ENCODE peak calls at places on chromosomes 7 and 10, in ten cellular contexts. G is astrocyte of the cerebellum, O is dorsolateral prefrontal cortex, C is fibroblast of mammary gland, N is breast epithelium, F is endothelial cell of umbilical vein, K is choroid plexus epithelial cell, W is tibial artery, J is fibroblast of lung, L is GM12865. M is an unnamed sample.

GRCh38 chr10:129643266-129643665 is 176.2 kb downstream of the MGMT start:
- DNase-seq in J (no peak), W (no peak), N (no peak), G (no peak), F (no peak), C (no peak), L (no peak), O (no peak), K (no peak), M (no peak)

GRCh38 chr10:63522129-63522687 is 1.0 kb downstream of the REEP3 start:
- DNase-seq in J (peak), N (no peak), G (no peak), F (peak), O (no peak), W (no peak), C (peak), K (no peak), L (peak), M (no peak)

GRCh38 chr10:110642980-110643655 is 1.0 kb upstream of the RBM20 start:
- DNase-seq in G (no peak), W (no peak), F (no peak), N (no peak), O (no peak), J (no peak), K (no peak), L (no peak), C (no peak), M (no peak)

GRCh38 chr10:91284486-91285090 is 64.1 kb downstream of the PCGF5 start:
- DNase-seq in C (no peak), L (no peak), J (peak), G (no peak), W (no peak), K (no peak), F (no peak), O (no peak), N (no peak), M (no peak)

GRCh38 chr10:129951251-129951808 is 12.7 kb downstream of the EBF3 start:
- DNase-seq in O (no peak), K (no peak), G (no peak), C (no peak), J (no peak), F (no peak), N (no peak), L (no peak), W (no peak), M (no peak)

GRCh38 chr10:6091630-6092029 is 2.8 kb downstream of the RBM17 start:
- DNase-seq in C (no peak), L (peak), O (no peak), N (no peak), K (no peak), W (no peak), G (peak), F (peak), J (no peak), M (no peak)

GRCh38 chr10:26311383-26311940 is 94.9 kb downstream of the GAD2 start:
- DNase-seq in O (no peak), G (no peak), J (no peak), W (no peak), F (no peak), L (no peak), C (no peak), K (no peak), N (no peak), M (no peak)

GRCh38 chr10:118950190-118950658 is 79.3 kb upstream of the NANOS1 start:
- DNase-seq in K (peak), N (no peak), J (no peak), O (no peak), L (no peak), C (peak), F (peak), W (no peak), G (no peak), M (no peak)

GRCh38 chr10:107025676-107026075 is 138.8 kb downstream of the SORCS1 start:
- DNase-seq in N (no peak), L (no peak), W (no peak), G (no peak), F (no peak), O (no peak), J (no peak), C (no peak), K (no peak), M (no peak)

GRCh38 chr7:130758429-130759056 is 24.5 kb upstream of the KLF14 start:
- DNase-seq in C (peak), N (no peak), J (peak), O (no peak), G (peak), F (peak), W (no peak), L (peak), K (peak), M (peak)

GRCh38 chr10:84493951-84494848 is 165.8 kb downstream of the CCSER2 start:
- DNase-seq in G (no peak), O (no peak), C (peak), L (no peak), F (peak), N (no peak), J (peak), K (peak), W (no peak), M (no peak)

GRCh38 chr7:2800220-2800922 is 43.7 kb downstream of the GNA12 start:
- DNase-seq in K (no peak), G (no peak), N (no peak), O (no peak), C (no peak), F (no peak), J (no peak), W (no peak), L (no peak), M (no peak)

GRCh38 chr10:6215683-6216484 is 13.2 kb downstream of the PFKFB3 start:
- DNase-seq in O (no peak), J (no peak), F (no peak), C (no peak), G (no peak), W (no peak), N (no peak), L (no peak), K (no peak), M (no peak)

GRCh38 chr10:123135415-123136141 is at the start of gene HMX3:
- DNase-seq in F (no peak), K (no peak), N (no peak), O (no peak), J (peak), L (peak), G (no peak), W (no peak), C (peak), M (no peak)

GRCh38 chr10:80632742-80633141 is 95.0 kb downstream of the SH2D4B start:
- DNase-seq in G (no peak), L (no peak), J (no peak), F (no peak), K (no peak), N (no peak), C (no peak), O (no peak), W (no peak), M (no peak)

GRCh38 chr10:93073539-93074136 is at the start of gene CYP26A1:
- DNase-seq in J (no peak), L (no peak), C (no peak), O (no peak), G (no peak), W (no peak), K (no peak), N (peak), F (no peak), M (no peak)

GRCh38 chr7:116776046-116776445 is 86.3 kb upstream of the CAPZA2 start:
- DNase-seq in O (no peak), G (no peak), N (no peak), L (no peak), J (no peak), C (no peak), K (no peak), F (no peak), W (no peak), M (no peak)

GRCh38 chr7:139708541-139708940 is 69.3 kb downstream of the HIPK2 start:
- DNase-seq in O (no peak), G (no peak), C (no peak), J (no peak), W (no peak), L (peak), K (no peak), F (no peak), N (no peak), M (no peak)

GRCh38 chr10:100364735-100365391 is 17.8 kb downstream of the SCD start:
- DNase-seq in K (peak), N (peak), L (no peak), C (peak), G (peak), O (no peak), J (peak), F (peak), W (peak), M (no peak)

GRCh38 chr10:110629680-110630191 is 14.4 kb upstream of the RBM20 start:
- DNase-seq in G (peak), N (peak), F (no peak), K (peak), W (no peak), O (no peak), L (no peak), J (no peak), C (no peak), M (no peak)

GRCh38 chr10:34001087-34001580 is 666.7 kb upstream of the NRP1 start:
- DNase-seq in W (no peak), L (no peak), G (no peak), N (no peak), C (no peak), F (no peak), O (no peak), K (peak), J (no peak), M (no peak)

GRCh38 chr10:124992462-124993344 is 50.8 kb downstream of the ZRANB1 start:
- DNase-seq in F (peak), G (peak), W (peak), L (peak), K (peak), J (peak), O (no peak), N (peak), C (peak), M (no peak)

GRCh38 chr10:98041352-98042043 is 11.1 kb upstream of the CRTAC1 start:
- DNase-seq in K (peak), O (peak), L (peak), C (peak), F (peak), G (peak), J (peak), W (peak), N (no peak), M (peak)

GRCh38 chr7:47336178-47337020 is 245.5 kb downstream of the TNS3 start:
- DNase-seq in N (peak), K (peak), O (no peak), G (no peak), J (peak), C (peak), L (no peak), F (no peak), W (peak), M (no peak)

GRCh38 chr10:69321037-69321715 is 42.9 kb downstream of the HK1 start:
- DNase-seq in W (peak), J (no peak), N (no peak), L (no peak), O (peak), C (no peak), K (no peak), G (no peak), F (no peak), M (no peak)

GRCh38 chr7:70645876-70646336 is 486.0 kb upstream of the GALNT17 start:
- DNase-seq in W (no peak), J (no peak), G (no peak), C (no peak), F (no peak), L (peak), N (no peak), O (no peak), K (no peak), M (no peak)

GRCh38 chr10:93921338-93921737 is 27.6 kb downstream of the SLC35G1 start:
- DNase-seq in N (no peak), L (peak), J (no peak), O (no peak), W (no peak), C (no peak), G (no peak), F (no peak), K (no peak), M (no peak)

GRCh38 chr10:115657161-115657850 is 564.1 kb downstream of the ATRNL1 start:
- DNase-seq in L (no peak), C (no peak), N (no peak), F (no peak), J (peak), O (no peak), W (no peak), K (peak), G (no peak), M (no peak)

GRCh38 chr7:97973206-97973658 is 16.8 kb downstream of the OCM2 start:
- DNase-seq in N (no peak), F (no peak), C (no peak), J (no peak), K (peak), L (no peak), W (no peak), O (no peak), G (no peak), M (no peak)
- TF ChIP-seq CTCF in N (no peak), F (no peak), C (no peak), J (no peak), K (no peak), L (no peak), W (no peak), O (no peak), G (no peak), M (no peak)

GRCh38 chr10:30413996-30414576 is 19.9 kb upstream of the MAP3K8 start:
- DNase-seq in O (no peak), G (no peak), F (peak), W (no peak), C (peak), J (peak), N (no peak), K (peak), L (peak), M (no peak)

GRCh38 chr10:30420266-30420665 is 13.7 kb upstream of the MAP3K8 start:
- DNase-seq in C (no peak), N (no peak), K (no peak), W (no peak), O (no peak), J (no peak), L (peak), G (no peak), F (no peak), M (no peak)

GRCh38 chr10:30411263-30411662 is 22.7 kb upstream of the MAP3K8 start:
- DNase-seq in C (no peak), W (no peak), L (no peak), G (no peak), J (no peak), O (no peak), K (no peak), F (no peak), N (no peak), M (no peak)

GRCh38 chr10:30417301-30417700 is 16.7 kb upstream of the MAP3K8 start:
- DNase-seq in L (no peak), K (no peak), O (no peak), J (no peak), G (no peak), N (no peak), C (no peak), F (no peak), W (no peak), M (no peak)

DNA sequence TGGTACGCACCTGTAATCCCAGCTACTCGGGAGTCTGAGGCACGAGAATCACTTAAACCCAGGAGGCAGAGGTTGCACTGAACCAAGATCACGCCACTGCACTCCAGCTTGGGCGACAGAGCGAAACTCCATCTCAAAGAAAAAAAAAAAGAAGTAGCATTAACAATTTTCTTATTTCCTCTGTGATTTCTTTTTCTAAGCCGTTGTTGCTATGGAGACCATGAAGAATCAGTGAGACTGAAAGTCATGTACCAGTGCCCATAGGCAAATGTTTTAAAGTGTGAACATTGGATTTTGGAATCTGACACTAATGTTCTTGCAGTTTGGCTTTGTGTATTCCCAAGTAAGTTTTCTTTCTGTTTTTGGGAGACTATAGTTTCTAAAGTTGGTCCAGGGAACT is 18.4 kb upstream of the MAP3K8 start:
- DNase-seq in N (no peak), W (no peak), K (no peak), L (peak), F (no peak), J (no peak), G (no peak), C (no peak), O (no peak), M (no peak)
- H3K4me3 ChIP-seq in N (no peak), W (no peak), K (no peak), L (no peak), F (no peak), J (no peak), G (no peak), C (no peak), O (no peak), M (no peak)

GRCh38 chr7:153641202-153641601 is 411.0 kb upstream of the DPP6 start:
- DNase-seq in L (no peak), F (no peak), J (no peak), N (no peak), G (no peak), W (peak), O (no peak), C (no peak), K (no peak), M (no peak)

GRCh38 chr7:153642989-153643388 is 409.2 kb upstream of the DPP6 start:
- DNase-seq in N (no peak), F (no peak), K (no peak), L (no peak), C (no peak), J (no peak), W (no peak), O (no peak), G (no peak), M (no peak)

GRCh38 chr7:153638821-153639435 is 413.3 kb upstream of the DPP6 start:
- DNase-seq in K (no peak), J (no peak), F (no peak), L (no peak), C (no peak), G (no peak), O (no peak), N (no peak), W (no peak), M (no peak)

DNA sequence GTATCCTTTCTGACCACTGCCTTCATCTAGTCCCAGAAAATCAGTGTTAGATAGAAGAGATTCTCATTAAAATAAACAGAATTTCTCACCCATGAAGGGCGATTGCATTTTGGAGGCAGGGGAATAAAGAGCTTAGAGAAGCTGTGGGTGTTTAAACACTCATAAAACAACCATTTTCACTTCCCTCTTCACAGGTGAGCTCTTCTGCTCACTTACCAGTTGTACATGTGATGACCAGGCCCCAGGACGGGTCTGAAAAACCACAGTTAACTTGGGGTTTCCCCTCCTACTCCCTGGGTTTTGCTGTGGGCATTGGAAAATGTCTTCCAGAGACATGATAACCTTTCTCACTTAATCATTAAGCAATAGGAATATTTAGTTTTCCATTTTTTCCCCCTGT is 411.6 kb upstream of the DPP6 start:
- DNase-seq in W (no peak), K (no peak), C (no peak), L (no peak), N (no peak), F (no peak), G (no peak), O (no peak), J (no peak), M (no peak)
- TF ChIP-seq CTCF in W (no peak), K (no peak), C (no peak), L (no peak), N (no peak), F (no peak), G (no peak), O (no peak), J (no peak), M (no peak)

GRCh38 chr7:24820730-24821044 is 63.4 kb upstream of the GSDME start:
- DNase-seq in N (peak), K (no peak), J (no peak), W (no peak), O (no peak), G (no peak), L (no peak), F (no peak), C (no peak), M (no peak)
- H3K4me3 ChIP-seq in N (no peak), K (no peak), J (no peak), W (no peak), O (no peak), G (no peak), L (peak), F (no peak), C (no peak), M (no peak)

DNA sequence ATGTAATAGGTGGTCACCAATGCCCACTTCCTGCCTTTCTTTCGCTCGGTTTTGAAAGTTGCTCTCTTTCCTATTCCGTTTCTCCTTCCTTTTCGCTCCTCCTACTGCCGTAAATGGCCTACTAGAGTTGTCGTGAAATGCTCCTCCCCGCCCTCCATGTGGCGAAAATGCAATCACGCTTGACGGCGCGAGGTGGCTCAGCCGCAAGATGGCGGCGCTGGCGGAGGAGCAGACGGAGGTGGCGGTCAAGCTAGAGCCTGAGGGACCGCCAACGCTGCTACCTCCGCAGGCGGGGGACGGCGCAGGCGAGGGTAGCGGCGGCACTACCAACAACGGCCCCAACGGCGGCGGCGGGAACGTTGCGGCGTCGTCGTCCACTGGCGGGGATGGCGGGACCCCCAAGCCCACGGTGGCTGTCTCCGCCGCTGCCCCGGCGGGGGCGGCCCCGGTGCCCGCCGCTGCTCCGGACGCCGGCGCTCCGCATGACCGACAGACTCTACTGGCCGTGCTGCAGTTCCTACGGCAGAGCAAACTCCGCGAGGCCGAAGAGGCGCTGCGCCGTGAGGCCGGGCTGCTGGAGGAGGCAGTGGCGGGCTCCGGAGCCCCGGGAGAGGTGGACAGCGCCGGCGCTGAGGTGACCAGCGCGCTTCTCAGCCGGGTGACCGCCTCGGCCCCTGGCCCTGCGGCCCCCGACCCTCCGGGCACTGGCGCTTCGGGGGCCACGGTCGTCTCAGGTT is at the start of gene TAF5:
- DNase-seq in L (peak), C (peak), N (peak), F (peak), W (peak), O (peak), K (peak), G (peak), J (peak), M (peak)
- TF ChIP-seq CTCF in L (no peak), C (no peak), N (no peak), F (no peak), W (no peak), O (peak), K (no peak), G (no peak), J (no peak), M (no peak)

DNA sequence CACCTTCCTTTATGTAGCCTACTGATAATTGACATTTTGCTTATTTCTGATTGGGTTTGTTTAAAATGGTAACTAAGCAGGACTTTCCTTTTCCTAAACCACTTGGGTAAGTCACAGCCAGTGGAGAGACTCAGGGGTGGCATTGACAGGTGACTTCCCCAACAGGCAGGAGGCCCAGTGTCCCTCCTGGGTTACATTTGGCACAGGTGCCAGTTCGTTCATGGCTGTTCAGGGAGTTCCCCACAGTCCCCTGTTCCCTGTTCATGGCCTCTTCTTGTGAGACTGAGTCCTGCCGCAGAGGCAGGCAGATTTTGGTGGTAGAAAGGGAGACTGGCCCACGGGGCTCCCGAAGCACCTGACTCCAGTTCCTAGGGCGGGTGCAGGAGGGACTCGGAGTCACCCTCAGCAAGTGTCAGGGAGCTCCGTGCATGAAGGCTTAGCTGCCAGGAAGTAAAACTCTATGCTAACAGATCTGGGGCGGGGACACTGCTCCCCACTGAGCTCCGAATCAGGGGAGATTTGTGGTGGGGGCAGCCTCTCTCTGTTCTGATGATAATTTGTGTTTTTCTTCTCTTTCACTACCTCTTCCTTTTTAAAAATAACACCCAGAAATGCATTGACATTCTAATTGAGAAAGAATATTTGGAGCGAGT is 84.1 kb downstream of the EZH2 start:
- DNase-seq in K (no peak), N (no peak), L (no peak), J (no peak), O (no peak), C (no peak), G (no peak), W (no peak), F (no peak), M (no peak)
- H3K4me3 ChIP-seq in K (no peak), N (no peak), L (no peak), J (no peak), O (no peak), C (no peak), G (no peak), W (no peak), F (no peak), M (no peak)

M was measured in GM12864.